ENCODE peak calls at places on chromosomes 4 and X, in seven cellular contexts. U is upper lobe of right lung, P is lower leg skin, G is HFF-Myc, I is cardiac fibroblast, F is heart right ventricle, Y is fibroblast of mammary gland. L is an unnamed sample.

GRCh38 chr4:137510866-137511265 is 21.4 kb downstream of the PCDH18 start:
- DNase-seq in U (no peak), P (no peak), G (peak; percentile 84), I (peak; percentile 98), F (peak; percentile 41), Y (peak; percentile 99), L (peak; percentile 94)

GRCh38 chrX:145292208-145292607 is 44.9 kb downstream of the SPANXN1 start:
- DNase-seq in U (no peak), P (no peak), G (no peak), I (no peak), F (no peak), Y (no peak), L (no peak)

GRCh38 chr4:159446266-159446976 is 343.5 kb downstream of the RAPGEF2 start:
- DNase-seq in U (no peak), P (no peak), G (peak; percentile 66), I (peak; percentile 85), F (peak; percentile 59), Y (peak; percentile 80), L (peak; percentile 78)

GRCh38 chr4:3207531-3208037 is 41.4 kb upstream of the MSANTD1 start:
- DNase-seq in U (no peak), P (peak; percentile 15), G (no peak), I (peak; percentile 49), F (no peak), Y (peak; percentile 69), L (peak; percentile 78)

GRCh38 chrX:54794795-54795194 is 3.3 kb downstream of the ITIH6 start:
- DNase-seq in U (no peak), P (no peak), G (no peak), I (no peak), F (no peak), Y (no peak), L (no peak)

GRCh38 chrX:3136161-3136961 is 95.1 kb downstream of the ARSF start:
- DNase-seq in U (no peak), P (no peak), G (no peak), I (no peak), F (no peak), Y (no peak), L (no peak)

GRCh38 chrX:68498508-68499379 is at the start of gene YIPF6:
- DNase-seq in U (peak; percentile 89), P (peak; percentile 94), G (peak; percentile 27), I (peak; percentile 72), F (peak; percentile 78), Y (peak; percentile 69), L (peak; percentile 62)

GRCh38 chrX:136055651-136056221 is 70.5 kb downstream of the SLC9A6 start:
- DNase-seq in U (no peak), P (peak; percentile 83), G (no peak), I (peak; percentile 82), F (peak; percentile 25), Y (peak; percentile 87), L (peak; percentile 78)

GRCh38 chr4:46274717-46275116 is 115.2 kb downstream of the GABRA2 start:
- DNase-seq in U (no peak), P (no peak), G (no peak), I (no peak), F (no peak), Y (peak; percentile 11), L (no peak)

GRCh38 chr4:43842594-43842993 is 606.0 kb downstream of the KCTD8 start:
- DNase-seq in U (no peak), P (no peak), G (no peak), I (no peak), F (no peak), Y (no peak), L (no peak)

GRCh38 chr4:125750827-125751466 is 436.2 kb downstream of the FAT4 start:
- DNase-seq in U (no peak), P (no peak), G (peak; percentile 32), I (peak; percentile 75), F (peak; percentile 63), Y (peak; percentile 76), L (peak; percentile 83)

GRCh38 chr4:158168606-158169005 is 4.2 kb downstream of the GASK1B start:
- DNase-seq in U (no peak), P (no peak), G (no peak), I (no peak), F (no peak), Y (no peak), L (no peak)

GRCh38 chrX:47245156-47245555 is 12.3 kb downstream of the USP11 start:
- DNase-seq in U (no peak), P (peak; percentile 66), G (no peak), I (no peak), F (no peak), Y (no peak), L (no peak)

GRCh38 chr4:107619731-107620130 is 100.3 kb downstream of the PAPSS1 start:
- DNase-seq in U (no peak), P (no peak), G (peak; percentile 32), I (no peak), F (no peak), Y (no peak), L (peak; percentile 42)

GRCh38 chrX:17161991-17162390 is 213.0 kb upstream of the NHS start:
- DNase-seq in U (no peak), P (no peak), G (no peak), I (no peak), F (no peak), Y (no peak), L (no peak)

GRCh38 chr4:80221161-80221560 is 23.9 kb downstream of the PRDM8 start:
- DNase-seq in U (no peak), P (no peak), G (no peak), I (peak; percentile 70), F (no peak), Y (peak; percentile 65), L (peak; percentile 58)

GRCh38 chr4:167826281-167826680 is 266.1 kb upstream of the ANXA10 start:
- DNase-seq in U (no peak), P (no peak), G (no peak), I (peak; percentile 42), F (no peak), Y (peak; percentile 9), L (peak; percentile 17)

DNA sequence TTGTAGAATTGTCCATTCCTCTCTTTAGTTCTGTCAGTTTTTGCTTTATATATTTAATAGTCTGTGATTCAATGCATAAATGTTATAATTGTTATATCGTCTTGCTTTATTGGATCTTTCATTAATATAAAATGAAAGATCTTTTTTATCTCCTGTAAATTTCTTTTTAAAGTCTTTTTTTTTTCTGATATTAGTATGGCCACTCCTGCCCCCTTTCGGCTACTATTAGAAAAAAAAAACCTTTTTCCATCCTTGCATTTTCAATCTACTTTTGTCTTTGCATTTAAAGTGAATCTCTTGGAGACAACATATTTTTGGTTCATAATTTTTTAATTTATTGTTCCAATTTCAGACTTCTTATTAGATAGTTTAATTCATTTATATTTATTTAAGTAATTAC is 677.4 kb upstream of the NDST4 start:
- DNase-seq in U (no peak), P (no peak), G (no peak), I (no peak), F (no peak), Y (no peak), L (no peak)
- TF ChIP-seq CTCF in U (no peak), P (no peak), G (no peak), I (no peak), F (no peak), Y (no peak), L (no peak)

GRCh38 chr4:150817017-150817416 is 198.1 kb downstream of the LRBA start:
- DNase-seq in U (no peak), P (no peak), G (no peak), I (no peak), F (no peak), Y (no peak), L (no peak)

GRCh38 chr4:150816491-150816890 is 198.6 kb downstream of the LRBA start:
- DNase-seq in U (no peak), P (no peak), G (no peak), I (peak; percentile 61), F (no peak), Y (no peak), L (no peak)

GRCh38 chr4:150818661-150819060 is 196.4 kb downstream of the LRBA start:
- DNase-seq in U (no peak), P (no peak), G (no peak), I (peak; percentile 72), F (no peak), Y (peak; percentile 26), L (peak; percentile 7)

GRCh38 chr4:150818129-150818528 is 197.0 kb downstream of the LRBA start:
- DNase-seq in U (no peak), P (no peak), G (no peak), I (no peak), F (no peak), Y (no peak), L (no peak)

DNA sequence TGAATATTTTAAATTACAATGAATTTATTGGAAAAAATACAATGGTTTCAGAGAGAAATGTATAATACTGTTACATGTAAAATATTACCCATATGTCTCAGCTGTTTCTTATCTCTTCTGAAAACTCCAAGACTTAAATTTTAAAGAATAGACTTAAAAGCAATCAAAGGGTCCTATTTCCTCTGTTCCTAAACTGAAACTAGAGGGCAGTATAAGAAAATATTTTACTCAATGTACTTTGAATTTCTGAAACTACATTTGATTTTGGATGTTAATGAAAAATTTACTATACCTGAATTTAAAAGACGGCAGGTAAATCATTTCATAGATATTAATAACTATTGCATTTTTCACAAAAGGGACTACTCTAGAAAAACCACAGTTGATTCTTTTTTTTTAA is 200.2 kb downstream of the LRBA start:
- DNase-seq in U (no peak), P (no peak), G (no peak), I (peak; percentile 7), F (no peak), Y (no peak), L (no peak)
- TF ChIP-seq CTCF in U (no peak), P (no peak), G (no peak), I (no peak), F (no peak), Y (no peak), L (no peak)

GRCh38 chr4:118753685-118754084 is 68.5 kb downstream of the METTL14 start:
- DNase-seq in U (no peak), P (no peak), G (no peak), I (no peak), F (no peak), Y (no peak), L (no peak)
- TF ChIP-seq CTCF in U (no peak), P (no peak), G (no peak), I (no peak), F (no peak), Y (no peak), L (no peak)

GRCh38 chr4:98677799-98678198 is 19.4 kb upstream of the TSPAN5 start:
- DNase-seq in U (no peak), P (no peak), G (no peak), I (no peak), F (no peak), Y (no peak), L (no peak)

GRCh38 chr4:98679738-98680137 is 21.3 kb upstream of the TSPAN5 start:
- DNase-seq in U (no peak), P (no peak), G (no peak), I (no peak), F (no peak), Y (no peak), L (no peak)

GRCh38 chr4:98685225-98686045 is 27.0 kb upstream of the TSPAN5 start:
- DNase-seq in U (no peak), P (no peak), G (no peak), I (no peak), F (no peak), Y (no peak), L (no peak)

GRCh38 chr4:98682719-98683118 is 24.3 kb upstream of the TSPAN5 start:
- DNase-seq in U (no peak), P (no peak), G (no peak), I (peak; percentile 22), F (no peak), Y (peak; percentile 47), L (peak; percentile 84)

DNA sequence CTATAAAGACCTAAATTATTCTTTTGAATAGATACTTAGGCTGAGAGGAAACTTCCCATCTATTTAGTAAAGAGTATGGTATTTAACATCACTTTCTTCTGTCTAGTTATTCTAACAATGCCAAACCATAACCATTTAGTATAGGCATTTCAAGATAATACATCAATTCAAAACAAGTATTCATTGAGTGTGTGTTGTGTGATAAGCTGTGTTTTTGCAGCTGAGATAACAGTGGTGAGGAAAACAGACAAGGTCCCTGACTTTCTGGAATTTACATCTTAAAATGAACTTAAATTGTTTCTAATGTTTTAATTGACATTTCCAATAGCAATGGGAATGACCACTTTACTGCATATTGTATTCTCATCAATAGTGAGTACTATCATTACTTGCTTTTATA is 22.4 kb upstream of the TSPAN5 start:
- DNase-seq in U (no peak), P (no peak), G (no peak), I (no peak), F (no peak), Y (no peak), L (no peak)
- TF ChIP-seq CTCF in U (no peak), P (no peak), G (no peak), I (no peak), F (no peak), Y (no peak), L (no peak)